ENCODE peak calls at places on chromosomes 5 and 9, in six cellular contexts. F is activated CD4-positive, alpha-beta T cell treated with anti-CD3 and anti-CD28 coated beads for 36 hours; U is naive thymus-derived CD4-positive, alpha-beta T cell; L is A549; P is activated naive CD8-positive, alpha-beta T cell treated with anti-CD3 and anti-CD28 coated beads, Interleukin-2, amount 10 ng/mL, durations not matched to agents 7 days and 5 days; O is left ventricle myocardium superior. Q is an unnamed sample.

GRCh38 chr9:98230789-98231188 is 24.7 kb downstream of the TBC1D2 start:
- ATAC-seq in F (no peak), U (no peak), L (no peak), P (no peak), O (no peak), Q (peak; percentile 55)

GRCh38 chr9:112075009-112075378 is 100.1 kb downstream of the SUSD1 start:
- ATAC-seq in F (no peak), U (no peak), L (peak; percentile 18), P (no peak), O (no peak), Q (no peak)

GRCh38 chr5:77638204-77638762 is at the start of gene OTP:
- ATAC-seq in F (no peak), U (no peak), L (no peak), P (no peak), O (no peak), Q (no peak)

GRCh38 chr9:6415266-6415665 is 2.3 kb downstream of the UHRF2 start:
- ATAC-seq in F (peak; percentile 4), U (no peak), L (no peak), P (no peak), O (no peak), Q (no peak)

GRCh38 chr5:74916831-74917710 is 50.9 kb upstream of the FAM169A start:
- ATAC-seq in F (no peak), U (no peak), L (peak; percentile 91), P (no peak), O (no peak), Q (peak; percentile 71)

GRCh38 chr9:92644278-92644677 is 25.7 kb downstream of the IPPK start:
- ATAC-seq in F (no peak), U (no peak), L (no peak), P (no peak), O (no peak), Q (no peak)

GRCh38 chr9:121671612-121672155 is 20.2 kb downstream of the DAB2IP start:
- ATAC-seq in F (no peak), U (no peak), L (no peak), P (no peak), O (peak; percentile 50), Q (no peak)

GRCh38 chr9:89153618-89154017 is 25.0 kb downstream of the SHC3 start:
- ATAC-seq in F (peak; percentile 92), U (peak; percentile 76), L (peak; percentile 80), P (no peak), O (no peak), Q (peak; percentile 95)

GRCh38 chr5:141875795-141876627 is 2.2 kb downstream of the PCDH1 start:
- ATAC-seq in F (no peak), U (no peak), L (peak; percentile 16), P (no peak), O (peak; percentile 16), Q (peak; percentile 48)

GRCh38 chr5:153626836-153627235 is 136.4 kb downstream of the GRIA1 start:
- ATAC-seq in F (no peak), U (no peak), L (no peak), P (no peak), O (peak; percentile 82), Q (no peak)

GRCh38 chr9:124887832-124888231 is 25.9 kb downstream of the ARPC5L start:
- ATAC-seq in F (no peak), U (no peak), L (no peak), P (no peak), O (no peak), Q (no peak)